ENCODE peak calls at places on chromosomes 6 and 20, in ten cellular contexts. G, C, I, T, Z, V, A, J, K and D are unnamed samples.
A peak's percentile ranks its signal among the peaks of the same experiment; 100 is the strongest.

GRCh38 chr6:111414373-111414772 is 68.6 kb downstream of the REV3L start:
- DNase-seq in V (no peak), Z (no peak), K (no peak), I (no peak), T (no peak), J (no peak), C (no peak), A (no peak), G (no peak), D (no peak)

GRCh38 chr6:168181776-168182765 is 103.1 kb upstream of the FRMD1 start:
- DNase-seq in T (no peak), J (no peak), G (no peak), V (no peak), A (no peak), I (no peak), Z (no peak), K (no peak), C (no peak), D (no peak)

GRCh38 chr6:129701721-129702455 is 8.1 kb downstream of the ARHGAP18 start:
- DNase-seq in V (no peak), C (no peak), J (no peak), G (no peak), A (no peak), Z (no peak), I (no peak), K (no peak), T (no peak), D (no peak)

GRCh38 chr6:149931501-149931900 is 8.6 kb upstream of the RAET1G start:
- DNase-seq in K (no peak), V (no peak), G (no peak), C (no peak), I (no peak), T (no peak), A (no peak), J (no peak), Z (no peak), D (no peak)

GRCh38 chr20:39885975-39886649 is 802.9 kb downstream of the MAFB start:
- DNase-seq in C (peak; percentile 58), Z (no peak), T (peak; percentile 69), G (no peak), A (no peak), J (no peak), I (no peak), K (no peak), V (no peak), D (no peak)

GRCh38 chr6:43355862-43356590 is 13.4 kb downstream of the ZNF318 start:
- DNase-seq in G (no peak), T (peak; percentile 35), Z (no peak), A (no peak), J (no peak), V (no peak), K (no peak), I (no peak), C (peak; percentile 10), D (no peak)

GRCh38 chr6:140082867-140083297 is 708.4 kb upstream of the CITED2 start:
- DNase-seq in C (no peak), J (no peak), T (no peak), A (no peak), I (no peak), K (no peak), G (no peak), V (no peak), Z (no peak), D (no peak)

GRCh38 chr20:58449703-58450138 is 60.7 kb downstream of the VAPB start:
- DNase-seq in Z (no peak), J (no peak), I (no peak), K (no peak), A (no peak), C (no peak), G (no peak), V (no peak), T (peak; percentile 46), D (no peak)

GRCh38 chr6:170010665-170011232 is 259.3 kb downstream of the ERMARD start:
- DNase-seq in A (no peak), T (no peak), K (no peak), V (no peak), G (no peak), Z (no peak), J (no peak), I (no peak), C (no peak), D (no peak)

GRCh38 chr6:42404494-42404893 is 47.2 kb downstream of the TRERF1 start:
- DNase-seq in J (peak; percentile 30), T (no peak), K (peak; percentile 69), C (peak; percentile 44), A (peak; percentile 61), Z (peak; percentile 22), G (peak; percentile 19), I (no peak), V (no peak), D (no peak)

GRCh38 chr6:158003910-158004695 is 22.4 kb downstream of the SYNJ2 start:
- DNase-seq in I (no peak), J (no peak), T (no peak), C (no peak), Z (no peak), K (no peak), V (no peak), A (no peak), G (no peak), D (no peak)

GRCh38 chr20:4026093-4026601 is 10.8 kb upstream of the RNF24 start:
- DNase-seq in V (no peak), K (no peak), C (peak; percentile 94), T (peak; percentile 60), J (no peak), G (no peak), A (no peak), Z (no peak), I (no peak), D (no peak)

GRCh38 chr20:47146703-47147102 is 209.8 kb downstream of the ZMYND8 start:
- DNase-seq in V (no peak), A (no peak), J (no peak), I (no peak), C (no peak), K (no peak), Z (no peak), T (no peak), G (no peak), D (no peak)

GRCh38 chr20:10639762-10640556 is 33.8 kb downstream of the JAG1 start:
- DNase-seq in G (no peak), J (no peak), K (no peak), V (no peak), T (peak; percentile 72), I (no peak), Z (no peak), C (no peak), A (no peak), D (no peak)

GRCh38 chr6:18441253-18441979 is 54.3 kb downstream of the RNF144B start:
- DNase-seq in Z (no peak), C (no peak), J (no peak), G (no peak), V (no peak), A (no peak), T (no peak), K (no peak), I (no peak), D (no peak)